ENCODE peak calls at places on chromosomes 4 and X, in six cellular contexts. P is fibroblast of lung; U is activated T-cell treated with anti-CD3 and anti-CD28 coated beads for 1 hour; Q is activated naive CD8-positive, alpha-beta T cell treated with anti-CD3 and anti-CD28 coated beads, Interleukin-2, amount 50 U/mL, for 24 hours; I is T-helper 2 cell; F is cardiac fibroblast. N is an unnamed sample.
A peak's percentile ranks its signal among the peaks of the same experiment; 100 is the strongest.

GRCh38 chr4:25966171-25966570 is 52.2 kb downstream of the SMIM20 start:
- DNase-seq in F (no peak), I (no peak), U (no peak), Q (no peak), P (peak; percentile 40), N (no peak)

GRCh38 chrX:24574743-24575142 is 72.4 kb downstream of the PCYT1B start:
- DNase-seq in F (no peak), I (peak; percentile 16), Q (no peak), U (no peak), P (no peak), N (no peak)

GRCh38 chr4:135804785-135805184 is 1603.2 kb upstream of the PABPC4L start:
- DNase-seq in Q (no peak), U (no peak), I (no peak), F (no peak), P (no peak), N (no peak)

GRCh38 chrX:42776195-42776594 is 1.8 kb downstream of the PPP1R2C start:
- DNase-seq in Q (no peak), I (no peak), U (no peak), P (peak; percentile 55), F (peak; percentile 41), N (no peak)

GRCh38 chr4:78320353-78320935 is 231.1 kb upstream of the ANXA3 start:
- DNase-seq in Q (no peak), U (no peak), I (no peak), F (no peak), P (peak; percentile 70), N (no peak)

GRCh38 chr4:76235915-76236314 is 15.6 kb upstream of the FAM47E start:
- DNase-seq in P (no peak), U (no peak), F (no peak), I (no peak), Q (no peak), N (no peak)

GRCh38 chr4:120348521-120348920 is 281.9 kb upstream of the MAD2L1 start:
- DNase-seq in P (no peak), F (peak; percentile 5), I (no peak), Q (no peak), U (no peak), N (no peak)

GRCh38 chrX:18927558-18927957 is 56.4 kb downstream of the PHKA2 start:
- DNase-seq in P (no peak), I (no peak), U (no peak), Q (no peak), F (no peak), N (no peak)

GRCh38 chr4:39933689-39934590 is 43.8 kb downstream of the PDS5A start:
- DNase-seq in F (peak; percentile 47), Q (no peak), I (peak; percentile 54), U (no peak), P (peak; percentile 82), N (no peak)

GRCh38 chr4:107391630-107392028 is 328.4 kb downstream of the PAPSS1 start:
- DNase-seq in I (no peak), U (no peak), Q (no peak), P (no peak), F (no peak), N (no peak)

GRCh38 chr4:23943478-23943877 is 53.6 kb upstream of the PPARGC1A start:
- DNase-seq in I (no peak), P (no peak), Q (no peak), U (no peak), F (no peak), N (no peak)

GRCh38 chr4:122584517-122584916 is 36.3 kb downstream of the IL21 start:
- DNase-seq in P (peak; percentile 84), U (no peak), F (peak; percentile 90), Q (no peak), I (peak; percentile 57), N (no peak)

GRCh38 chr4:10026485-10026884 is 5.2 kb upstream of the SLC2A9 start:
- DNase-seq in Q (no peak), P (no peak), U (no peak), I (no peak), F (no peak), N (no peak)

GRCh38 chrX:84224741-84225140 is 36.7 kb upstream of the RPS6KA6 start:
- DNase-seq in Q (no peak), U (no peak), I (no peak), F (no peak), P (no peak), N (no peak)

GRCh38 chr4:1842339-1842895 is 13.5 kb downstream of the LETM1 start:
- DNase-seq in F (no peak), P (peak; percentile 15), I (no peak), Q (no peak), U (no peak), N (no peak)

GRCh38 chrX:17542123-17542522 is 167.1 kb downstream of the NHS start:
- DNase-seq in Q (no peak), I (no peak), U (no peak), F (no peak), P (no peak), N (no peak)

GRCh38 chrX:75156537-75156945 is 458 bp upstream of the ABCB7 start:
- DNase-seq in F (peak; percentile 50), I (peak; percentile 26), Q (no peak), P (peak; percentile 17), U (no peak), N (no peak)

GRCh38 chr4:128502818-128503527 is 215.4 kb upstream of the PGRMC2 start:
- DNase-seq in Q (no peak), U (no peak), P (peak; percentile 48), F (no peak), I (no peak), N (no peak)

GRCh38 chr4:87839309-87839946 is 6.7 kb downstream of the MEPE start:
- DNase-seq in Q (no peak), P (peak; percentile 37), I (peak; percentile 28), F (peak; percentile 65), U (no peak), N (no peak)

GRCh38 chrX:48939417-48940228 is 17.8 kb downstream of the OTUD5 start:
- DNase-seq in I (peak; percentile 64), F (no peak), P (no peak), U (no peak), Q (no peak), N (no peak)

GRCh38 chrX:17500145-17500579 is 125.2 kb downstream of the NHS start:
- DNase-seq in P (peak; percentile 88), U (no peak), Q (no peak), I (no peak), F (peak; percentile 50), N (no peak)

GRCh38 chr4:2803624-2804448 is 11.0 kb downstream of the SH3BP2 start:
- DNase-seq in I (no peak), U (no peak), Q (no peak), F (peak; percentile 55), P (no peak), N (no peak)

GRCh38 chr4:122798101-122798500 is 28.5 kb upstream of the FGF2 start:
- DNase-seq in U (no peak), F (peak; percentile 94), P (peak; percentile 93), Q (no peak), I (no peak), N (no peak)

GRCh38 chrX:102067966-102068723 is 57.3 kb upstream of the TCEAL2 start:
- DNase-seq in U (no peak), F (peak; percentile 35), P (peak; percentile 11), Q (peak; percentile 1), I (peak; percentile 2), N (no peak)

GRCh38 chrX:16712116-16712824 is at the start of gene CTPS2:
- DNase-seq in F (peak; percentile 58), P (peak; percentile 53), U (peak; percentile 20), I (peak; percentile 71), Q (peak; percentile 51), N (peak; percentile 45)

GRCh38 chrX:10629905-10630304 is 9.5 kb upstream of the MID1 start:
- DNase-seq in U (no peak), F (no peak), I (no peak), P (no peak), Q (no peak), N (no peak)

N was measured in GM12891.